ENCODE peak calls at places on chromosome 1, in ten cellular contexts. O, I, Q, F, H, K, E, C, X and L are unnamed samples.

GRCh38 chr1:229440821-229441537 is 7.1 kb upstream of the ACTA1 start:
- DNase-seq in E (no peak), F (no peak), I (peak; percentile 44), C (no peak), K (no peak), X (no peak), O (no peak), H (peak; percentile 88), Q (peak; percentile 90), L (no peak)

GRCh38 chr1:100539836-100540536 is 2.0 kb downstream of the GPR88 start:
- DNase-seq in H (no peak), Q (peak; percentile 24), I (peak; percentile 37), O (no peak), C (no peak), X (no peak), F (no peak), E (no peak), K (peak; percentile 33), L (peak; percentile 40)

GRCh38 chr1:156667968-156668709 is 9.1 kb downstream of the NES start:
- DNase-seq in K (no peak), H (no peak), E (no peak), F (no peak), C (no peak), X (no peak), O (no peak), I (no peak), Q (no peak), L (no peak)

GRCh38 chr1:10692401-10693021 is 103.9 kb downstream of the CASZ1 start:
- DNase-seq in E (peak; percentile 86), H (no peak), K (no peak), X (peak; percentile 69), I (no peak), C (no peak), O (no peak), F (no peak), Q (no peak), L (no peak)

GRCh38 chr1:167747988-167748387 is 26.2 kb downstream of the MPZL1 start:
- DNase-seq in F (no peak), H (no peak), K (no peak), C (no peak), Q (peak; percentile 58), X (no peak), E (no peak), I (no peak), O (no peak), L (no peak)

GRCh38 chr1:210448293-210448892 is 119.7 kb downstream of the HHAT start:
- DNase-seq in K (peak; percentile 28), H (no peak), C (no peak), X (peak; percentile 42), Q (peak; percentile 69), O (no peak), E (no peak), F (no peak), I (no peak), L (peak; percentile 50)

GRCh38 chr1:212498243-212498642 is 65.5 kb downstream of the NENF start:
- DNase-seq in I (no peak), E (no peak), X (no peak), H (no peak), C (no peak), F (no peak), K (no peak), O (no peak), Q (peak; percentile 96), L (no peak)

GRCh38 chr1:53641481-53642214 is 97.3 kb downstream of the GLIS1 start:
- DNase-seq in I (no peak), Q (no peak), X (no peak), O (no peak), H (no peak), E (peak; percentile 34), F (no peak), C (no peak), K (no peak), L (no peak)

GRCh38 chr1:147076442-147076841 is 95.8 kb downstream of the PRKAB2 start:
- DNase-seq in H (no peak), O (no peak), F (no peak), K (no peak), I (no peak), C (no peak), Q (no peak), E (no peak), X (no peak), L (no peak)

GRCh38 chr1:1304331-1305299 is 3.1 kb downstream of the ACAP3 start:
- DNase-seq in E (peak; percentile 80), C (peak; percentile 92), K (peak; percentile 87), F (no peak), H (no peak), O (peak; percentile 68), X (peak; percentile 52), I (peak; percentile 82), Q (peak; percentile 84), L (peak; percentile 86)

GRCh38 chr1:202575906-202576653 is 134.2 kb downstream of the SYT2 start:
- DNase-seq in E (no peak), I (no peak), C (no peak), K (no peak), O (no peak), Q (peak; percentile 57), X (no peak), H (no peak), F (no peak), L (no peak)

GRCh38 chr1:17558954-17559617 is 19.6 kb downstream of the ARHGEF10L start:
- DNase-seq in F (no peak), Q (no peak), I (no peak), E (no peak), K (no peak), X (no peak), H (no peak), O (no peak), C (no peak), L (no peak)

GRCh38 chr1:172678990-172679772 is 20.3 kb downstream of the FASLG start:
- DNase-seq in O (no peak), I (no peak), Q (no peak), K (no peak), F (no peak), X (no peak), E (no peak), H (no peak), C (no peak), L (no peak)

GRCh38 chr1:115679141-115679611 is 37.4 kb downstream of the VANGL1 start:
- DNase-seq in H (no peak), Q (peak; percentile 72), F (no peak), O (peak; percentile 21), E (no peak), X (no peak), I (peak; percentile 61), K (peak; percentile 40), C (peak; percentile 65), L (peak; percentile 25)

DNA sequence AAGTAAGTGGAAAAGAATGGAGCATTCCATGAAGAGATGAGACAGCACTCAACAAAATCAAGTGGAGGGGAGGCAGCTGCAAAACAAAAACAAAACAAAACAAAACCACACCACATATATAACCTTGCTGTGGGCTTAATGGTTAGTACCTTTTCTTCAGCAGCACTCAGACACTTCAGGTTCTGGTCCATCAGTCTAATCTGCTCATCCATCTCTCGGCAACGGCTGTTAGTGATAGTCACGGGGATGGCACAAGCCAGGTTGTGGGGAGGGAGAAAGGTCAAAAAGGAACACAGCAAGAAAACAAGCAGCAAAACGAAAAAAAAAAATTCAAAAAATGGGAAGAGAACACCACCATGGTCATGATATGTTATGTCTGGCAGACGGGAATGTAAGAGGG is 17.0 kb upstream of the NUP210L start:
- DNase-seq in E (no peak), Q (no peak), K (no peak), F (no peak), I (no peak), X (no peak), O (no peak), H (no peak), C (no peak), L (no peak)
- H3K36me3 ChIP-seq in E (no peaks in the 10 kb centered on the region), Q (peaks cover 66% of the 10 kb centered on the region), K (peaks cover 86% of the 10 kb centered on the region), F (peaks cover 83% of the 10 kb centered on the region), I (peaks cover 60% of the 10 kb centered on the region), X (peaks cover 92% of the 10 kb centered on the region), O (peaks cover 6% of the 10 kb centered on the region), H (peaks cover 68% of the 10 kb centered on the region), C (no peaks in the 10 kb centered on the region), L (no peaks in the 10 kb centered on the region)

DNA sequence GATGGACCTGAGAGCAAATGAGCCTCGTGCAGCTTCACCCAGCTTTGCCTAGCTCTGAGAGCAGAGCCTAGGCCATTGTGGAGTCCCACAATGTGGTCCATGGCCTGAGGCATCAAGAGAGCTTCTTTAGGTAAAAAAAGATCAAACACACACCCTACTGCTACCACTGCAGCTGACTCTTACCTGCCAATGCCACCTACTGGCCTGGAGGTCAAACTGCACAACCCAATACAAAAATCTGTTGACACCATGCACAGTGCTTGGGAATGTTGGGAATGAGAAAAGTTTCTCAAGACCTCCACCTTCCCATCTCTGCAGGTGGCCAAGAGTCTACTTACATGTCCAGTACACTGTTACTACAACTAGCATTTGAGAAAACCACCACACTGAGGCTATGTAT is 60.6 kb downstream of the UCHL5 start:
- DNase-seq in Q (no peak), K (no peak), C (no peak), X (no peak), O (no peak), H (no peak), F (no peak), I (no peak), E (no peak), L (no peak)
- TF ChIP-seq CTCF in Q (peak; percentile 5), K (peak; percentile 29), C (no peak), X (peak; percentile 59), O (no peak), H (peak; percentile 25), F (peak; percentile 56), I (no peak), E (peak; percentile 2), L (peak; percentile 13)

GRCh38 chr1:109188776-109189175 is 24.9 kb upstream of the SARS1 start:
- DNase-seq in E (no peak), C (no peak), F (no peak), Q (no peak), O (no peak), I (no peak), H (no peak), X (no peak), K (no peak), L (peak; percentile 49)
- TF ChIP-seq POLR2A in E (no peak), C (no peak), F (no peak), Q (no peak), O (no peak), I (no peak), H (no peak), X (no peak), K (no peak), L (no peak)

GRCh38 chr1:91579658-91580228 is 79.1 kb downstream of the CDC7 start:
- DNase-seq in K (no peak), I (no peak), X (no peak), C (no peak), F (no peak), H (no peak), E (no peak), Q (peak; percentile 60), O (no peak), L (no peak)

GRCh38 chr1:91582431-91582921 is 81.8 kb downstream of the CDC7 start:
- DNase-seq in H (no peak), K (no peak), C (peak; percentile 64), Q (peak; percentile 100), F (no peak), I (no peak), E (no peak), X (no peak), O (no peak), L (peak; percentile 56)

GRCh38 chr1:91575909-91576519 is 75.4 kb downstream of the CDC7 start:
- DNase-seq in Q (peak; percentile 68), F (no peak), K (no peak), E (no peak), H (no peak), I (no peak), O (no peak), X (no peak), C (no peak), L (no peak)

GRCh38 chr1:91583326-91583755 is 82.7 kb downstream of the CDC7 start:
- DNase-seq in X (no peak), C (no peak), H (no peak), I (no peak), O (no peak), F (no peak), Q (peak; percentile 99), E (no peak), K (no peak), L (no peak)

GRCh38 chr1:91578320-91579109 is 77.9 kb downstream of the CDC7 start:
- DNase-seq in X (peak; percentile 44), Q (no peak), H (no peak), C (no peak), F (no peak), K (no peak), I (no peak), E (no peak), O (no peak), L (no peak)
- H3K36me3 ChIP-seq in X (no peaks in the 10 kb centered on the region), Q (no peaks in the 10 kb centered on the region), H (no peaks in the 10 kb centered on the region), C (no peaks in the 10 kb centered on the region), F (no peaks in the 10 kb centered on the region), K (no peaks in the 10 kb centered on the region), I (no peaks in the 10 kb centered on the region), E (no peaks in the 10 kb centered on the region), O (no peaks in the 10 kb centered on the region), L (no peaks in the 10 kb centered on the region)